ENCODE peak calls at places on chromosomes 6 and 20, in five cellular contexts. One of them, this sample, is unnamed.

GRCh38 chr6:42819803-42820508 is 38.1 kb downstream of the BICRAL start:
- DNase-seq in IMR-90: no peak
- DNase-seq in A549: peak
- DNase-seq in HepG2: peak
- DNase-seq in HCT116: no peak
- DNase-seq in this sample: peak

GRCh38 chr6:157209865-157210530 is 113.3 kb downstream of the TMEM242 start:
- DNase-seq in IMR-90: no peak
- DNase-seq in A549: no peak
- DNase-seq in HepG2: no peak
- DNase-seq in HCT116: no peak
- DNase-seq in this sample: no peak

GRCh38 chr20:40251284-40251932 is 437.6 kb downstream of the MAFB start:
- DNase-seq in IMR-90: peak
- DNase-seq in A549: peak
- DNase-seq in HepG2: peak
- DNase-seq in HCT116: peak
- DNase-seq in this sample: no peak

GRCh38 chr20:41300383-41300782 is 17.1 kb downstream of the ZHX3 start:
- DNase-seq in IMR-90: no peak
- DNase-seq in A549: no peak
- DNase-seq in HepG2: no peak
- DNase-seq in HCT116: no peak
- DNase-seq in this sample: no peak

GRCh38 chr20:1323830-1324597 is 4.9 kb downstream of the SDCBP2 start:
- DNase-seq in IMR-90: no peak
- DNase-seq in A549: no peak
- DNase-seq in HepG2: no peak
- DNase-seq in HCT116: no peak
- DNase-seq in this sample: no peak

GRCh38 chr20:8854566-8854965 is 214.3 kb upstream of the PLCB4 start:
- DNase-seq in IMR-90: peak
- DNase-seq in A549: no peak
- DNase-seq in HepG2: no peak
- DNase-seq in HCT116: no peak
- DNase-seq in this sample: peak

GRCh38 chr6:75272145-75272840 is 12.3 kb downstream of the TMEM30A start:
- DNase-seq in IMR-90: peak
- DNase-seq in A549: no peak
- DNase-seq in HepG2: no peak
- DNase-seq in HCT116: no peak
- DNase-seq in this sample: no peak

GRCh38 chr6:158472453-158472852 is 87.4 kb upstream of the TMEM181 start:
- DNase-seq in IMR-90: no peak
- DNase-seq in A549: no peak
- DNase-seq in HepG2: no peak
- DNase-seq in HCT116: no peak
- DNase-seq in this sample: no peak

GRCh38 chr20:20017852-20018245 is 687 bp downstream of the NAA20 start:
- DNase-seq in IMR-90: no peak
- DNase-seq in A549: peak
- DNase-seq in HepG2: peak
- DNase-seq in HCT116: no peak
- DNase-seq in this sample: no peak

GRCh38 chr6:134426623-134427022 is 108.7 kb upstream of the SGK1 start:
- DNase-seq in IMR-90: no peak
- DNase-seq in A549: no peak
- DNase-seq in HepG2: peak
- DNase-seq in HCT116: no peak
- DNase-seq in this sample: no peak

GRCh38 chr6:56642366-56643261 is at the start of gene DST:
- DNase-seq in IMR-90: peak
- DNase-seq in A549: peak
- DNase-seq in HepG2: peak
- DNase-seq in HCT116: no peak
- DNase-seq in this sample: no peak

GRCh38 chr20:16914277-16914676 is 166.1 kb downstream of the OTOR start:
- DNase-seq in IMR-90: no peak
- DNase-seq in A549: no peak
- DNase-seq in HepG2: no peak
- DNase-seq in HCT116: no peak
- DNase-seq in this sample: no peak

GRCh38 chr6:17212541-17213371 is 68.4 kb upstream of the RBM24 start:
- DNase-seq in IMR-90: no peak
- DNase-seq in A549: no peak
- DNase-seq in HepG2: no peak
- DNase-seq in HCT116: no peak
- DNase-seq in this sample: no peak

GRCh38 chr20:43583982-43584432 is 6.7 kb upstream of the IFT52 start:
- DNase-seq in IMR-90: peak
- DNase-seq in A549: no peak
- DNase-seq in HepG2: peak
- DNase-seq in HCT116: no peak
- DNase-seq in this sample: peak

GRCh38 chr20:53597085-53597482 is 3.4 kb upstream of the ZNF217 start:
- DNase-seq in IMR-90: no peak
- DNase-seq in A549: no peak
- DNase-seq in HepG2: peak
- DNase-seq in HCT116: no peak
- DNase-seq in this sample: no peak

GRCh38 chr6:19668710-19669109 is 168.5 kb upstream of the ID4 start:
- DNase-seq in IMR-90: no peak
- DNase-seq in A549: no peak
- DNase-seq in HepG2: no peak
- DNase-seq in HCT116: no peak
- DNase-seq in this sample: no peak

GRCh38 chr6:30963641-30964040 is 19.9 kb upstream of the MUC21 start:
- DNase-seq in IMR-90: peak
- DNase-seq in A549: no peak
- DNase-seq in HepG2: no peak
- DNase-seq in HCT116: no peak
- DNase-seq in this sample: no peak

GRCh38 chr6:112357801-112358200 is 10.7 kb downstream of the RFPL4B start:
- DNase-seq in IMR-90: peak
- DNase-seq in A549: no peak
- DNase-seq in HepG2: no peak
- DNase-seq in HCT116: no peak
- DNase-seq in this sample: no peak

GRCh38 chr20:45229264-45230056 is 8.3 kb downstream of the SEMG2 start:
- DNase-seq in IMR-90: no peak
- DNase-seq in A549: no peak
- DNase-seq in HepG2: peak
- DNase-seq in HCT116: peak
- DNase-seq in this sample: peak

GRCh38 chr20:51385941-51386530 is 156.5 kb downstream of the NFATC2 start:
- DNase-seq in IMR-90: peak
- DNase-seq in A549: peak
- DNase-seq in HepG2: peak
- DNase-seq in HCT116: peak
- DNase-seq in this sample: no peak

GRCh38 chr6:32954983-32955802 is 2.3 kb upstream of the HLA-DMA start:
- DNase-seq in IMR-90: peak
- DNase-seq in A549: no peak
- DNase-seq in HepG2: peak
- DNase-seq in HCT116: no peak
- DNase-seq in this sample: no peak

GRCh38 chr6:149387787-149388512 is 12.1 kb upstream of the SUMO4 start:
- DNase-seq in IMR-90: no peak
- DNase-seq in A549: no peak
- DNase-seq in HepG2: no peak
- DNase-seq in HCT116: no peak
- DNase-seq in this sample: no peak

GRCh38 chr20:55437778-55438417 is 567.4 kb downstream of the CBLN4 start:
- DNase-seq in IMR-90: no peak
- DNase-seq in A549: no peak
- DNase-seq in HepG2: no peak
- DNase-seq in HCT116: no peak
- DNase-seq in this sample: no peak

GRCh38 chr20:43824699-43825402 is 89.8 kb upstream of the TOX2 start:
- DNase-seq in IMR-90: peak
- DNase-seq in A549: no peak
- DNase-seq in HepG2: peak
- DNase-seq in HCT116: no peak
- DNase-seq in this sample: peak

GRCh38 chr6:135901776-135902524 is 50.4 kb downstream of the PDE7B start:
- DNase-seq in IMR-90: peak
- DNase-seq in A549: no peak
- DNase-seq in HepG2: no peak
- DNase-seq in HCT116: no peak
- DNase-seq in this sample: no peak

GRCh38 chr20:34231634-34232033 is 9.6 kb upstream of the ASIP start:
- DNase-seq in IMR-90: no peak
- DNase-seq in A549: no peak
- DNase-seq in HepG2: no peak
- DNase-seq in HCT116: no peak
- DNase-seq in this sample: no peak

GRCh38 chr6:90537027-90537426 is 49.8 kb downstream of the MAP3K7 start:
- DNase-seq in IMR-90: peak
- DNase-seq in A549: no peak
- DNase-seq in HepG2: no peak
- DNase-seq in HCT116: no peak
- DNase-seq in this sample: no peak

DNA sequence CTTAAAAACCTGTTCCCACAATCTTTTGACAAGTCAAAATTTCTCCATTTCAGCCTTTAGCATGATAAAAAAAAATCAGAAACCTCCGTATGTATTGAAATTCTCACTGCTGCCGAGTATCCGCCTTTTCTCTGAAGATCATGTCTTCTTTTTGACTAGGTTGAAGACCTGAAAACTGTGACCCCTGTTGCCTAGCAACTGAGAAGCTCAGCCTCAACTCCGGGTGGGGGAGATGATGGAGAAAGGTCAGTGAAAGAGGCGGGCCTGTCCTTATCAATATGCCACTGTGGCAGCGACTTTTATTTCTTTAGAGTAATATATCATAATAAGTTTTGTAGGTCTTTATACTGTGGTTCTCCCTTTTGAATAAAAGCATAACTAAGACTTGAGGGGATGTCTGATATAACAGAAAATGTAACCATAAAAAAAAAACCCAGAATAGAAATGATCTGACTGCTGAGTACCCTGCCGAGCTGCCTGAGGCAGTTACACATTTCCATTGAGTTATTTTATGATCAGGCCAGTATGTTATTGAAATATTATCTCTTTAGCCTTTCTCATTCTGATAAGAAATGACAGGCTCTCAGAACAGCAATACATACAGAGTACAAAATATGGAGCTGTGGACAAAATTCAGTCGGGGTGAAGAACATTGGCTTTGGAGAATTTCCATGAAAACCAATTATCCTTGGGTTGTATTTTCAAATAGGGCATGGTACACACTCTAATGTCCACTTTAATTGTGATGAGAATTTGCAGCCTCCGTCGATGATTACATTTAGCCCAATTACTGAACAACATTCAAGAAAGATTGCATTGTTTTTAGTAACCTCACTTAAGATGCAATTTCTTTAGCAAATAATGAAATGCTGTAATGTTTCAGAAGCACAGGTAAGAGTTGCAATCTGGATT is 136.7 kb upstream of the EEF1E1 start:
- DNase-seq in IMR-90: no peak
- DNase-seq in A549: no peak
- DNase-seq in HepG2: no peak
- DNase-seq in HCT116: no peak
- DNase-seq in this sample: no peak
- TF ChIP-seq CEBPB in IMR-90: no peak
- TF ChIP-seq CEBPB in A549: no peak
- TF ChIP-seq CEBPB in HepG2: no peak
- TF ChIP-seq CEBPB in HCT116: no peak
- TF ChIP-seq CEBPB in this sample: no peak

DNA sequence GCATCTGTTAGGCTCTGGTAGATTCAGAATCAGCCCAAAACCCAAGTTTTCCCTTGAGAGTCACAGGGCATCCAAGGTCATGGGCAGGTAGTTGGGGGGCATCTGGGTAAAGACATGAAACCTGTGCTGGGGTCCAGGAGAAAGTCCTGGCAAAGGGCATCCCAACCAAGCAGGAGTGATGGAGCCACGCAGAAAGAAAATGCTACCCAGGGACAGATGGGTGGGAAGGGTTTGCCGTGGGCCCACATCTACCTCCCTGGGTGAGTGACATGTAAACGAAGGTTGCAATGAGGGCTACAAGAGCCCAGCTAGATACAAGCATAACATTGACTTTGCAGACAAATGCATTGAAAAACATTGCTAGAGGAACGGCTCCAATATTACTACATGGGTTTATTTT is 135.5 kb downstream of the SYNDIG1 start:
- DNase-seq in IMR-90: no peak
- DNase-seq in A549: no peak
- DNase-seq in HepG2: no peak
- DNase-seq in HCT116: no peak
- DNase-seq in this sample: no peak
- TF ChIP-seq CEBPB in IMR-90: no peak
- TF ChIP-seq CEBPB in A549: no peak
- TF ChIP-seq CEBPB in HepG2: no peak
- TF ChIP-seq CEBPB in HCT116: no peak
- TF ChIP-seq CEBPB in this sample: no peak

DNA sequence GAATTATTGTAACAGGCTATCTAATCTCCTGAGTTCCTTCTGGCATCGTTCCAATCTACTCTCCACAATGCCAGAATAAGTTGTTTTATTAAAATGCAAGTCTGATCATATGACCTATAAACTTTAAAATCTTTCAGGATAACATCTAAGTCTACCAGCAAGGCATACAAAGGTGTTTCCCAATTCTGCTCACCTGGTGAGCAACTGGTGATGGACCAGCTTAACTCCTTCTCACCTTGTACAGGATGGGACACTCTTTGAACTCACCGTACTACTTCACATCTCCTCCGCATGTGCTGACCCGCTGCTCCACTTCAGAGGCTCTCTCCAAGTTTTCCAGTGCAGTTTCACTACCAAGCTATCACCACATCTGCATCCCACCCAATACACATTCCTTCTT is 7.8 kb downstream of the CD164 start:
- DNase-seq in IMR-90: no peak
- DNase-seq in A549: no peak
- DNase-seq in HepG2: no peak
- DNase-seq in HCT116: no peak
- DNase-seq in this sample: no peak
- TF ChIP-seq CEBPB in IMR-90: no peak
- TF ChIP-seq CEBPB in A549: no peak
- TF ChIP-seq CEBPB in HepG2: no peak
- TF ChIP-seq CEBPB in HCT116: no peak
- TF ChIP-seq CEBPB in this sample: no peak

DNA sequence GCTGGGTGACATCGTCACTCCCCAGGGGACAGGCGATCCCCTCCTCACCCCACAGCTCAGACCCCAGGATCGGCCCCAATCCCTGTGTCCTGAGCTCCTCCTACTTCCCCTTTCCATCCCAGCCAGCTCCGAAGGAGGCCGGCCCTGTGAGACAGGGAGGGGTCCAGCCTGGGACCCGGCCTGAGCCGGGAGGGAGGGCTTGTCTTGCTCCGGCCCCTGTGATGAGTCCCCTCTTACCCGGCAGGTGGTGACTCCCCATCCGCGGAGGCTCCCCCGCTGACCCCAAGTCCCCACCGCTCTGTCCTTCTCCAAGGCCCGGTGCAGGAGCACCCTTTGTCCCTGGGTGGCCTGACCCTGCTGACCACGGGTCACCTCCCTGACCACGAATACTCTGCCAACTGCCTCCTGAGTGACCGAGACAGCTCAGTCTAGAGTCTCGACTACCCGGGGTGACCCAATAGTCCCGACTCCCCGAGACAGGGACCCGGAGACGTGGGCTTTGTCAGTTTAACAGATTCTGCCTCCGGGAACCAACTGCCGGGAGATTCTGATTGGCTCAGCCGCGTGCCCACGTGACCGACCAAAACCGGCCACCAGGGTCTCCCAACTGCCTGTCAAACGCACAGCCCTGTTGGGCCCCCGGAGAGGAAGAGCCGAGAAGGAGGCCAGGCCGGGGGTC is 187.4 kb upstream of the PROKR2 start:
- DNase-seq in IMR-90: no peak
- DNase-seq in A549: no peak
- DNase-seq in HepG2: peak
- DNase-seq in HCT116: no peak
- DNase-seq in this sample: peak
- TF ChIP-seq CEBPB in IMR-90: no peak
- TF ChIP-seq CEBPB in A549: no peak
- TF ChIP-seq CEBPB in HepG2: no peak
- TF ChIP-seq CEBPB in HCT116: no peak
- TF ChIP-seq CEBPB in this sample: no peak